ENCODE peak calls at places on chromosomes 7 and 10, in nine cellular contexts. One of them, this sample, is unnamed.

GRCh38 chr7:105985821-105986220 is 22.8 kb downstream of the CDHR3 start:
- DNase-seq in neural crest cell: no peak
- DNase-seq in neural progenitor cell: no peak
- DNase-seq in GM20000: no peak
- DNase-seq in lung microvascular endothelial cell: no peak
- DNase-seq in suprapubic skin: no peak
- DNase-seq in activated effector memory CD4-positive, alpha-beta T cell treated with anti-CD3 and anti-CD28 coated beads, Interleukin-2, amount 50 U/mL, for 16 hours: no peak
- DNase-seq in RWPE1: no peak
- DNase-seq in EH: no peak
- DNase-seq in this sample: no peak

GRCh38 chr7:131431289-131431688 is 103.6 kb downstream of the MKLN1 start:
- DNase-seq in neural crest cell: no peak
- DNase-seq in lung microvascular endothelial cell: no peak
- DNase-seq in EH: peak
- DNase-seq in suprapubic skin: no peak
- DNase-seq in activated effector memory CD4-positive, alpha-beta T cell treated with anti-CD3 and anti-CD28 coated beads, Interleukin-2, amount 50 U/mL, for 16 hours: no peak
- DNase-seq in RWPE1: peak
- DNase-seq in neural progenitor cell: no peak
- DNase-seq in GM20000: no peak
- DNase-seq in this sample: no peak

GRCh38 chr10:99536400-99537254 is 3.9 kb downstream of the NKX2-3 start:
- DNase-seq in neural progenitor cell: peak
- DNase-seq in RWPE1: no peak
- DNase-seq in lung microvascular endothelial cell: no peak
- DNase-seq in suprapubic skin: no peak
- DNase-seq in neural crest cell: no peak
- DNase-seq in EH: no peak
- DNase-seq in GM20000: no peak
- DNase-seq in activated effector memory CD4-positive, alpha-beta T cell treated with anti-CD3 and anti-CD28 coated beads, Interleukin-2, amount 50 U/mL, for 16 hours: no peak
- DNase-seq in this sample: no peak

GRCh38 chr7:44347546-44348114 is 22.2 kb upstream of the CAMK2B start:
- DNase-seq in suprapubic skin: no peak
- DNase-seq in neural crest cell: no peak
- DNase-seq in EH: no peak
- DNase-seq in lung microvascular endothelial cell: no peak
- DNase-seq in RWPE1: no peak
- DNase-seq in neural progenitor cell: no peak
- DNase-seq in GM20000: no peak
- DNase-seq in activated effector memory CD4-positive, alpha-beta T cell treated with anti-CD3 and anti-CD28 coated beads, Interleukin-2, amount 50 U/mL, for 16 hours: no peak
- DNase-seq in this sample: no peak

GRCh38 chr7:74606909-74607255 is 50.6 kb upstream of the GTF2I start:
- DNase-seq in GM20000: no peak
- DNase-seq in EH: no peak
- DNase-seq in neural progenitor cell: no peak
- DNase-seq in suprapubic skin: no peak
- DNase-seq in neural crest cell: no peak
- DNase-seq in activated effector memory CD4-positive, alpha-beta T cell treated with anti-CD3 and anti-CD28 coated beads, Interleukin-2, amount 50 U/mL, for 16 hours: no peak
- DNase-seq in lung microvascular endothelial cell: no peak
- DNase-seq in RWPE1: no peak
- DNase-seq in this sample: no peak

GRCh38 chr10:103265712-103266329 is 11.1 kb upstream of the INA start:
- DNase-seq in neural progenitor cell: peak
- DNase-seq in EH: peak
- DNase-seq in suprapubic skin: no peak
- DNase-seq in neural crest cell: peak
- DNase-seq in RWPE1: peak
- DNase-seq in GM20000: peak
- DNase-seq in activated effector memory CD4-positive, alpha-beta T cell treated with anti-CD3 and anti-CD28 coated beads, Interleukin-2, amount 50 U/mL, for 16 hours: no peak
- DNase-seq in lung microvascular endothelial cell: peak
- DNase-seq in this sample: no peak

GRCh38 chr10:21953585-21954057 is 49.9 kb downstream of the DNAJC1 start:
- DNase-seq in EH: peak
- DNase-seq in GM20000: peak
- DNase-seq in activated effector memory CD4-positive, alpha-beta T cell treated with anti-CD3 and anti-CD28 coated beads, Interleukin-2, amount 50 U/mL, for 16 hours: no peak
- DNase-seq in neural progenitor cell: peak
- DNase-seq in neural crest cell: no peak
- DNase-seq in RWPE1: peak
- DNase-seq in suprapubic skin: no peak
- DNase-seq in lung microvascular endothelial cell: peak
- DNase-seq in this sample: no peak

GRCh38 chr10:69075431-69075830 is 12.5 kb upstream of the SRGN start:
- DNase-seq in activated effector memory CD4-positive, alpha-beta T cell treated with anti-CD3 and anti-CD28 coated beads, Interleukin-2, amount 50 U/mL, for 16 hours: no peak
- DNase-seq in EH: no peak
- DNase-seq in lung microvascular endothelial cell: no peak
- DNase-seq in GM20000: no peak
- DNase-seq in neural crest cell: no peak
- DNase-seq in suprapubic skin: no peak
- DNase-seq in neural progenitor cell: no peak
- DNase-seq in RWPE1: no peak
- DNase-seq in this sample: no peak

GRCh38 chr10:122911889-122912484 is 1.6 kb downstream of the FAM24A start:
- DNase-seq in neural crest cell: peak
- DNase-seq in activated effector memory CD4-positive, alpha-beta T cell treated with anti-CD3 and anti-CD28 coated beads, Interleukin-2, amount 50 U/mL, for 16 hours: peak
- DNase-seq in suprapubic skin: no peak
- DNase-seq in EH: peak
- DNase-seq in RWPE1: peak
- DNase-seq in neural progenitor cell: peak
- DNase-seq in GM20000: peak
- DNase-seq in lung microvascular endothelial cell: peak
- DNase-seq in this sample: no peak

GRCh38 chr7:15839415-15840100 is 153.1 kb upstream of the MEOX2 start:
- DNase-seq in lung microvascular endothelial cell: peak
- DNase-seq in GM20000: no peak
- DNase-seq in RWPE1: no peak
- DNase-seq in neural crest cell: peak
- DNase-seq in activated effector memory CD4-positive, alpha-beta T cell treated with anti-CD3 and anti-CD28 coated beads, Interleukin-2, amount 50 U/mL, for 16 hours: no peak
- DNase-seq in suprapubic skin: peak
- DNase-seq in EH: peak
- DNase-seq in neural progenitor cell: peak
- DNase-seq in this sample: no peak

GRCh38 chr7:64881461-64882287 is 21.4 kb upstream of the ZNF273 start:
- DNase-seq in neural crest cell: no peak
- DNase-seq in neural progenitor cell: no peak
- DNase-seq in suprapubic skin: peak
- DNase-seq in EH: no peak
- DNase-seq in GM20000: peak
- DNase-seq in lung microvascular endothelial cell: no peak
- DNase-seq in activated effector memory CD4-positive, alpha-beta T cell treated with anti-CD3 and anti-CD28 coated beads, Interleukin-2, amount 50 U/mL, for 16 hours: peak
- DNase-seq in RWPE1: no peak
- DNase-seq in this sample: no peak

GRCh38 chr7:92633211-92633906 is 43.2 kb upstream of the FAM133B start:
- DNase-seq in neural progenitor cell: no peak
- DNase-seq in EH: peak
- DNase-seq in RWPE1: peak
- DNase-seq in suprapubic skin: no peak
- DNase-seq in GM20000: no peak
- DNase-seq in lung microvascular endothelial cell: peak
- DNase-seq in activated effector memory CD4-positive, alpha-beta T cell treated with anti-CD3 and anti-CD28 coated beads, Interleukin-2, amount 50 U/mL, for 16 hours: no peak
- DNase-seq in neural crest cell: no peak
- DNase-seq in this sample: no peak

GRCh38 chr7:128836729-128837348 is 6.6 kb downstream of the FLNC start:
- DNase-seq in RWPE1: no peak
- DNase-seq in GM20000: no peak
- DNase-seq in EH: no peak
- DNase-seq in neural crest cell: no peak
- DNase-seq in neural progenitor cell: no peak
- DNase-seq in lung microvascular endothelial cell: no peak
- DNase-seq in activated effector memory CD4-positive, alpha-beta T cell treated with anti-CD3 and anti-CD28 coated beads, Interleukin-2, amount 50 U/mL, for 16 hours: no peak
- DNase-seq in suprapubic skin: no peak
- DNase-seq in this sample: no peak

GRCh38 chr10:26384600-26384999 is 53.5 kb upstream of the APBB1IP start:
- DNase-seq in GM20000: no peak
- DNase-seq in activated effector memory CD4-positive, alpha-beta T cell treated with anti-CD3 and anti-CD28 coated beads, Interleukin-2, amount 50 U/mL, for 16 hours: no peak
- DNase-seq in EH: no peak
- DNase-seq in neural progenitor cell: no peak
- DNase-seq in lung microvascular endothelial cell: no peak
- DNase-seq in RWPE1: no peak
- DNase-seq in suprapubic skin: no peak
- DNase-seq in neural crest cell: no peak
- DNase-seq in this sample: no peak

GRCh38 chr7:131391145-131391544 is 63.5 kb downstream of the MKLN1 start:
- DNase-seq in neural crest cell: no peak
- DNase-seq in EH: no peak
- DNase-seq in GM20000: no peak
- DNase-seq in RWPE1: no peak
- DNase-seq in activated effector memory CD4-positive, alpha-beta T cell treated with anti-CD3 and anti-CD28 coated beads, Interleukin-2, amount 50 U/mL, for 16 hours: no peak
- DNase-seq in lung microvascular endothelial cell: no peak
- DNase-seq in neural progenitor cell: no peak
- DNase-seq in suprapubic skin: no peak
- DNase-seq in this sample: no peak

GRCh38 chr7:22697897-22698645 is 28.9 kb upstream of the IL6 start:
- DNase-seq in activated effector memory CD4-positive, alpha-beta T cell treated with anti-CD3 and anti-CD28 coated beads, Interleukin-2, amount 50 U/mL, for 16 hours: no peak
- DNase-seq in GM20000: peak
- DNase-seq in neural crest cell: no peak
- DNase-seq in neural progenitor cell: no peak
- DNase-seq in suprapubic skin: no peak
- DNase-seq in EH: no peak
- DNase-seq in lung microvascular endothelial cell: peak
- DNase-seq in RWPE1: no peak
- DNase-seq in this sample: no peak

GRCh38 chr7:2894118-2894940 is 50.2 kb upstream of the GNA12 start:
- DNase-seq in neural progenitor cell: no peak
- DNase-seq in activated effector memory CD4-positive, alpha-beta T cell treated with anti-CD3 and anti-CD28 coated beads, Interleukin-2, amount 50 U/mL, for 16 hours: peak
- DNase-seq in RWPE1: no peak
- DNase-seq in suprapubic skin: no peak
- DNase-seq in neural crest cell: no peak
- DNase-seq in GM20000: peak
- DNase-seq in EH: no peak
- DNase-seq in lung microvascular endothelial cell: no peak
- DNase-seq in this sample: no peak

GRCh38 chr10:60967260-60967659 is 23.3 kb upstream of the RHOBTB1 start:
- DNase-seq in suprapubic skin: no peak
- DNase-seq in activated effector memory CD4-positive, alpha-beta T cell treated with anti-CD3 and anti-CD28 coated beads, Interleukin-2, amount 50 U/mL, for 16 hours: no peak
- DNase-seq in neural crest cell: no peak
- DNase-seq in neural progenitor cell: no peak
- DNase-seq in EH: no peak
- DNase-seq in RWPE1: no peak
- DNase-seq in GM20000: no peak
- DNase-seq in lung microvascular endothelial cell: no peak
- DNase-seq in this sample: no peak

GRCh38 chr10:63757067-63757466 is 235.9 kb downstream of the REEP3 start:
- DNase-seq in RWPE1: no peak
- DNase-seq in activated effector memory CD4-positive, alpha-beta T cell treated with anti-CD3 and anti-CD28 coated beads, Interleukin-2, amount 50 U/mL, for 16 hours: no peak
- DNase-seq in GM20000: no peak
- DNase-seq in suprapubic skin: no peak
- DNase-seq in neural crest cell: no peak
- DNase-seq in neural progenitor cell: no peak
- DNase-seq in lung microvascular endothelial cell: no peak
- DNase-seq in EH: no peak
- DNase-seq in this sample: no peak

GRCh38 chr7:121366852-121367431 is 29.2 kb downstream of the FAM3C start:
- DNase-seq in activated effector memory CD4-positive, alpha-beta T cell treated with anti-CD3 and anti-CD28 coated beads, Interleukin-2, amount 50 U/mL, for 16 hours: no peak
- DNase-seq in neural crest cell: peak
- DNase-seq in neural progenitor cell: peak
- DNase-seq in RWPE1: peak
- DNase-seq in GM20000: no peak
- DNase-seq in EH: peak
- DNase-seq in suprapubic skin: no peak
- DNase-seq in lung microvascular endothelial cell: peak
- DNase-seq in this sample: no peak

GRCh38 chr7:7861211-7861633 is 107.4 kb upstream of the GLCCI1 start:
- DNase-seq in neural crest cell: no peak
- DNase-seq in activated effector memory CD4-positive, alpha-beta T cell treated with anti-CD3 and anti-CD28 coated beads, Interleukin-2, amount 50 U/mL, for 16 hours: no peak
- DNase-seq in RWPE1: peak
- DNase-seq in lung microvascular endothelial cell: peak
- DNase-seq in neural progenitor cell: no peak
- DNase-seq in EH: peak
- DNase-seq in suprapubic skin: no peak
- DNase-seq in GM20000: no peak
- DNase-seq in this sample: no peak

GRCh38 chr10:132337019-132337418 is 5.0 kb downstream of the LRRC27 start:
- DNase-seq in neural progenitor cell: peak
- DNase-seq in EH: peak
- DNase-seq in RWPE1: no peak
- DNase-seq in GM20000: no peak
- DNase-seq in lung microvascular endothelial cell: peak
- DNase-seq in neural crest cell: peak
- DNase-seq in suprapubic skin: no peak
- DNase-seq in activated effector memory CD4-positive, alpha-beta T cell treated with anti-CD3 and anti-CD28 coated beads, Interleukin-2, amount 50 U/mL, for 16 hours: no peak
- DNase-seq in this sample: no peak

GRCh38 chr10:74084955-74085354 is 65.7 kb downstream of the AP3M1 start:
- DNase-seq in RWPE1: no peak
- DNase-seq in lung microvascular endothelial cell: no peak
- DNase-seq in GM20000: peak
- DNase-seq in neural crest cell: no peak
- DNase-seq in activated effector memory CD4-positive, alpha-beta T cell treated with anti-CD3 and anti-CD28 coated beads, Interleukin-2, amount 50 U/mL, for 16 hours: no peak
- DNase-seq in EH: no peak
- DNase-seq in suprapubic skin: no peak
- DNase-seq in neural progenitor cell: no peak
- DNase-seq in this sample: no peak

GRCh38 chr10:130989670-130990247 is 321.8 kb downstream of the TCERG1L start:
- DNase-seq in suprapubic skin: no peak
- DNase-seq in RWPE1: no peak
- DNase-seq in lung microvascular endothelial cell: no peak
- DNase-seq in EH: no peak
- DNase-seq in neural crest cell: no peak
- DNase-seq in neural progenitor cell: no peak
- DNase-seq in activated effector memory CD4-positive, alpha-beta T cell treated with anti-CD3 and anti-CD28 coated beads, Interleukin-2, amount 50 U/mL, for 16 hours: no peak
- DNase-seq in GM20000: no peak
- DNase-seq in this sample: no peak

This sample was measured in WERI-Rb-1.